ENCODE peak calls at places on chromosomes 6 and 20, in ten cellular contexts. M is GF-D8, Z is HL-60, C is fibroblast of lung, S is pancreas, U is HTR-8/SVneo, H is GM12891, Q is H54, G is hepatic stellate cell, E is AG04450. A is an unnamed sample.

GRCh38 chr20:19492937-19493336 is 265.1 kb upstream of the RIN2 start:
- DNase-seq in E (no peak), Q (no peak), U (no peak), H (no peak), S (no peak), G (no peak), M (no peak), Z (no peak), C (no peak), A (no peak)

GRCh38 chr6:5135783-5136376 is 50.7 kb downstream of the PPP1R3G start:
- DNase-seq in Z (peak), E (no peak), H (no peak), G (no peak), M (no peak), C (peak), U (no peak), S (no peak), Q (no peak), A (no peak)

GRCh38 chr6:34455831-34456230 is 10.0 kb upstream of the PACSIN1 start:
- DNase-seq in M (no peak), Z (no peak), C (no peak), S (no peak), H (no peak), E (no peak), Q (no peak), G (no peak), U (no peak), A (no peak)

GRCh38 chr6:101597711-101598110 is 204.2 kb downstream of the GRIK2 start:
- DNase-seq in C (peak), U (no peak), Z (no peak), G (peak), M (no peak), S (no peak), E (peak), H (no peak), Q (no peak), A (peak)

GRCh38 chr6:5361371-5361770 is 100.1 kb downstream of the FARS2 start:
- DNase-seq in G (no peak), U (no peak), H (no peak), Z (no peak), C (no peak), S (no peak), Q (no peak), E (no peak), M (no peak), A (no peak)

GRCh38 chr6:108947114-108947854 is 99.1 kb downstream of the ARMC2 start:
- DNase-seq in M (no peak), C (peak), Q (no peak), Z (no peak), S (no peak), H (no peak), G (peak), U (no peak), E (peak), A (peak)

GRCh38 chr20:10771435-10772140 is 97.8 kb upstream of the JAG1 start:
- DNase-seq in E (no peak), M (no peak), Q (no peak), U (no peak), H (no peak), Z (no peak), S (no peak), G (peak), C (peak), A (peak)

GRCh38 chr6:139765825-139766285 is 391.4 kb upstream of the CITED2 start:
- DNase-seq in E (no peak), Q (no peak), S (no peak), C (peak), H (no peak), G (peak), Z (no peak), M (no peak), U (peak), A (no peak)

GRCh38 chr6:112296694-112297093 is 42.3 kb upstream of the LAMA4 start:
- DNase-seq in U (no peak), E (no peak), Q (no peak), M (no peak), G (no peak), C (no peak), S (no peak), H (no peak), Z (no peak), A (no peak)

GRCh38 chr6:30810813-30811329 is 66.5 kb upstream of the IER3 start:
- DNase-seq in E (no peak), C (no peak), G (no peak), S (no peak), U (no peak), Q (no peak), M (no peak), Z (no peak), H (no peak), A (no peak)

GRCh38 chr20:41003143-41003932 is 25.3 kb upstream of the TOP1 start:
- DNase-seq in U (peak), S (peak), M (peak), Z (peak), C (peak), Q (peak), E (peak), H (no peak), G (peak), A (peak)

GRCh38 chr6:13302751-13303667 is 25.3 kb downstream of the TBC1D7 start:
- DNase-seq in Q (peak), C (peak), U (peak), E (peak), M (peak), G (peak), Z (peak), S (no peak), H (peak), A (peak)

GRCh38 chr6:158445426-158446085 is 114.3 kb upstream of the TMEM181 start:
- DNase-seq in G (no peak), M (no peak), H (no peak), S (no peak), C (no peak), Q (no peak), Z (no peak), E (no peak), U (no peak), A (no peak)

GRCh38 chr6:143064996-143065683 is 4.5 kb downstream of the AIG1 start:
- DNase-seq in G (no peak), S (no peak), M (peak), H (no peak), E (no peak), Q (no peak), Z (peak), C (no peak), U (no peak), A (no peak)

GRCh38 chr20:45179166-45179565 is 4.5 kb downstream of the PI3 start:
- DNase-seq in C (no peak), G (no peak), M (no peak), Z (no peak), Q (no peak), S (no peak), U (no peak), E (no peak), H (no peak), A (no peak)

GRCh38 chr20:53611449-53611894 is 17.8 kb upstream of the ZNF217 start:
- DNase-seq in C (peak), H (no peak), S (peak), Q (no peak), Z (no peak), G (peak), E (peak), M (no peak), U (peak), A (peak)

A was measured in AG04449.